ENCODE peak calls at places on chromosomes 5 and 9, in four cellular contexts. T, Y, H and G are unnamed samples.

GRCh38 chr9:137112564-137113384 is 1.8 kb downstream of the DPP7 start:
- DNase-seq in Y (no peak), T (no peak), H (no peak), G (no peak)

GRCh38 chr5:36552626-36553393 is 53.6 kb upstream of the SLC1A3 start:
- DNase-seq in T (peak), Y (peak), H (peak), G (no peak)

GRCh38 chr5:117504245-117504644 is 929.6 kb upstream of the SEMA6A start:
- DNase-seq in T (no peak), H (no peak), Y (no peak), G (no peak)

GRCh38 chr9:114156658-114157421 is 1.5 kb downstream of the COL27A1 start:
- DNase-seq in Y (peak), H (peak), T (peak), G (peak)

GRCh38 chr5:78417026-78417425 is 56.6 kb downstream of the SCAMP1 start:
- DNase-seq in H (peak), T (no peak), Y (no peak), G (no peak)

GRCh38 chr9:137721899-137722298 is 103.1 kb downstream of the EHMT1 start:
- DNase-seq in Y (no peak), H (no peak), T (no peak), G (no peak)

GRCh38 chr5:140020601-140021177 is 22.4 kb downstream of the NRG2 start:
- DNase-seq in H (no peak), Y (no peak), T (no peak), G (no peak)

GRCh38 chr5:56984445-56984844 is 32.5 kb upstream of the MIER3 start:
- DNase-seq in Y (no peak), H (no peak), T (peak), G (peak)

GRCh38 chr5:57441557-57441956 is 41.1 kb downstream of the ACTBL2 start:
- DNase-seq in T (peak), Y (peak), H (peak), G (peak)

GRCh38 chr5:91103353-91104061 is 279.6 kb downstream of the ARRDC3 start:
- DNase-seq in T (no peak), Y (no peak), H (peak), G (no peak)

GRCh38 chr5:43677241-43677640 is 74.3 kb downstream of the NNT start:
- DNase-seq in T (no peak), H (no peak), Y (no peak), G (no peak)

GRCh38 chr5:35436441-35437057 is 181.1 kb upstream of the SPEF2 start:
- DNase-seq in Y (peak), H (peak), T (peak), G (peak)

GRCh38 chr9:114799441-114799840 is 6.4 kb downstream of the TNFSF15 start:
- DNase-seq in Y (no peak), H (no peak), T (no peak), G (peak)

GRCh38 chr9:130336885-130337284 is 71.3 kb downstream of the HMCN2 start:
- DNase-seq in H (no peak), Y (no peak), T (no peak), G (no peak)

GRCh38 chr9:5231212-5231611 is at the start of gene INSL4:
- DNase-seq in Y (peak), T (peak), H (peak), G (no peak)

GRCh38 chr5:55454282-55454681 is 80.5 kb downstream of the PLPP1 start:
- DNase-seq in H (no peak), T (no peak), Y (no peak), G (no peak)

GRCh38 chr9:136943291-136944093 is 1.0 kb downstream of the FBXW5 start:
- DNase-seq in T (peak), H (peak), Y (peak), G (peak)

GRCh38 chr5:157449011-157449723 is 10.8 kb upstream of the NIPAL4 start:
- DNase-seq in T (no peak), Y (no peak), H (no peak), G (no peak)

GRCh38 chr5:65198777-65199120 is 283.0 kb downstream of the ADAMTS6 start:
- DNase-seq in Y (peak), T (peak), H (peak), G (peak)

GRCh38 chr5:97044057-97044456 is 98.4 kb downstream of the LIX1 start:
- DNase-seq in T (peak), H (peak), Y (peak), G (no peak)

GRCh38 chr5:69299625-69300024 is 33.0 kb downstream of the CCDC125 start:
- DNase-seq in T (no peak), Y (no peak), H (no peak), G (no peak)

GRCh38 chr5:180816608-180817534 is 14.3 kb upstream of the MGAT1 start:
- DNase-seq in H (no peak), Y (no peak), T (peak), G (peak)

GRCh38 chr9:80707120-80707519 is 982.2 kb downstream of the TLE1 start:
- DNase-seq in T (no peak), H (peak), Y (peak), G (peak)

GRCh38 chr5:103582364-103582763 is 19.8 kb upstream of the NUDT12 start:
- DNase-seq in H (peak), Y (peak), T (peak), G (peak)

GRCh38 chr5:54254482-54255198 is 55.7 kb downstream of the ARL15 start:
- DNase-seq in H (no peak), T (peak), Y (no peak), G (no peak)

GRCh38 chr9:133237271-133237731 is 28.3 kb upstream of the OBP2B start:
- DNase-seq in Y (no peak), H (no peak), T (peak), G (no peak)

GRCh38 chr9:2817987-2818386 is 25.9 kb downstream of the PUM3 start:
- DNase-seq in Y (peak), H (no peak), T (no peak), G (peak)

GRCh38 chr9:137757139-137757538 is 120.4 kb upstream of the CACNA1B start:
- DNase-seq in H (peak), T (peak), Y (peak), G (no peak)

GRCh38 chr9:27110181-27110580 is 1.2 kb downstream of the TEK start:
- DNase-seq in Y (no peak), H (no peak), T (no peak), G (no peak)

GRCh38 chr5:171907731-171908343 is 98.6 kb downstream of the FBXW11 start:
- DNase-seq in T (peak), H (peak), Y (peak), G (peak)

GRCh38 chr9:137432687-137433348 is 8.3 kb downstream of the ENTPD8 start:
- DNase-seq in T (no peak), Y (no peak), H (no peak), G (no peak)

GRCh38 chr9:126614088-126614454 is 343 bp downstream of the LMX1B start:
- DNase-seq in T (peak), Y (no peak), H (no peak), G (no peak)

GRCh38 chr9:127700140-127700539 is 6.6 kb upstream of the CFAP157 start:
- DNase-seq in Y (no peak), H (no peak), T (no peak), G (no peak)

GRCh38 chr9:115943591-115944165 is 209.9 kb upstream of the PAPPA start:
- DNase-seq in H (no peak), Y (no peak), T (no peak), G (no peak)

GRCh38 chr5:39760385-39761198 is 335.8 kb upstream of the DAB2 start:
- DNase-seq in H (peak), Y (peak), T (peak), G (peak)

GRCh38 chr5:74452851-74453250 is 187.7 kb downstream of the ENC1 start:
- DNase-seq in H (no peak), T (no peak), Y (no peak), G (no peak)